ENCODE peak calls at places on chromosome 13, in seven cellular contexts. One of them, this sample, is unnamed.

GRCh38 chr13:95921485-95921884 is 131.7 kb downstream of the UGGT2 start:
- DNase-seq in fibroblast of lung: peak; percentile 50
- DNase-seq in stomach: no peak
- DNase-seq in breast epithelium: no peak
- DNase-seq in SJCRH30: no peak
- DNase-seq in A549: no peak
- DNase-seq in thoracic aorta: no peak
- DNase-seq in this sample: no peak

GRCh38 chr13:34867590-34867989 is 74.5 kb upstream of the NBEA start:
- DNase-seq in SJCRH30: peak; percentile 44
- DNase-seq in A549: peak; percentile 15
- DNase-seq in breast epithelium: no peak
- DNase-seq in thoracic aorta: no peak
- DNase-seq in fibroblast of lung: peak; percentile 81
- DNase-seq in stomach: no peak
- DNase-seq in this sample: no peak

GRCh38 chr13:111548301-111548700 is 227.9 kb downstream of the TEX29 start:
- DNase-seq in SJCRH30: no peak
- DNase-seq in stomach: no peak
- DNase-seq in A549: no peak
- DNase-seq in breast epithelium: no peak
- DNase-seq in fibroblast of lung: no peak
- DNase-seq in thoracic aorta: no peak
- DNase-seq in this sample: no peak

GRCh38 chr13:35858665-35859064 is 272.5 kb downstream of the DCLK1 start:
- DNase-seq in stomach: no peak
- DNase-seq in fibroblast of lung: no peak
- DNase-seq in thoracic aorta: no peak
- DNase-seq in A549: no peak
- DNase-seq in breast epithelium: no peak
- DNase-seq in SJCRH30: no peak
- DNase-seq in this sample: no peak

GRCh38 chr13:102598061-102598460 is 1.3 kb downstream of the TPP2 start:
- DNase-seq in stomach: no peak
- DNase-seq in SJCRH30: no peak
- DNase-seq in fibroblast of lung: no peak
- DNase-seq in A549: no peak
- DNase-seq in thoracic aorta: no peak
- DNase-seq in breast epithelium: no peak
- DNase-seq in this sample: no peak

GRCh38 chr13:41788552-41788951 is 172.4 kb downstream of the VWA8 start:
- DNase-seq in A549: no peak
- DNase-seq in thoracic aorta: no peak
- DNase-seq in fibroblast of lung: no peak
- DNase-seq in stomach: no peak
- DNase-seq in breast epithelium: no peak
- DNase-seq in SJCRH30: no peak
- DNase-seq in this sample: no peak

GRCh38 chr13:79810671-79811070 is 329.7 kb downstream of the NDFIP2 start:
- DNase-seq in breast epithelium: no peak
- DNase-seq in A549: peak; percentile 27
- DNase-seq in SJCRH30: no peak
- DNase-seq in stomach: no peak
- DNase-seq in thoracic aorta: no peak
- DNase-seq in fibroblast of lung: peak; percentile 77
- DNase-seq in this sample: no peak

GRCh38 chr13:59494560-59494970 is 669.2 kb downstream of the DIAPH3 start:
- DNase-seq in A549: no peak
- DNase-seq in stomach: no peak
- DNase-seq in breast epithelium: no peak
- DNase-seq in thoracic aorta: no peak
- DNase-seq in SJCRH30: peak; percentile 66
- DNase-seq in fibroblast of lung: peak; percentile 94
- DNase-seq in this sample: no peak

GRCh38 chr13:49240017-49240416 is 7.7 kb upstream of the CDADC1 start:
- DNase-seq in breast epithelium: no peak
- DNase-seq in fibroblast of lung: peak; percentile 35
- DNase-seq in stomach: no peak
- DNase-seq in A549: peak; percentile 24
- DNase-seq in SJCRH30: peak; percentile 32
- DNase-seq in thoracic aorta: no peak
- DNase-seq in this sample: no peak

GRCh38 chr13:29924482-29924884 is 74.1 kb upstream of the UBL3 start:
- DNase-seq in A549: peak; percentile 64
- DNase-seq in breast epithelium: no peak
- DNase-seq in thoracic aorta: no peak
- DNase-seq in SJCRH30: peak; percentile 34
- DNase-seq in stomach: no peak
- DNase-seq in fibroblast of lung: peak; percentile 89
- DNase-seq in this sample: no peak

GRCh38 chr13:75180805-75181455 is 301.0 kb downstream of the TBC1D4 start:
- DNase-seq in thoracic aorta: no peak
- DNase-seq in SJCRH30: no peak
- DNase-seq in fibroblast of lung: peak; percentile 78
- DNase-seq in A549: peak; percentile 25
- DNase-seq in breast epithelium: no peak
- DNase-seq in stomach: no peak
- DNase-seq in this sample: no peak

GRCh38 chr13:101217086-101217485 is 199.2 kb downstream of the NALCN start:
- DNase-seq in fibroblast of lung: no peak
- DNase-seq in thoracic aorta: no peak
- DNase-seq in A549: no peak
- DNase-seq in stomach: no peak
- DNase-seq in breast epithelium: no peak
- DNase-seq in SJCRH30: no peak
- DNase-seq in this sample: no peak

GRCh38 chr13:113616281-113616906 is 31.8 kb downstream of the TFDP1 start:
- DNase-seq in SJCRH30: no peak
- DNase-seq in thoracic aorta: no peak
- DNase-seq in A549: no peak
- DNase-seq in fibroblast of lung: no peak
- DNase-seq in stomach: no peak
- DNase-seq in breast epithelium: no peak
- DNase-seq in this sample: no peak

DNA sequence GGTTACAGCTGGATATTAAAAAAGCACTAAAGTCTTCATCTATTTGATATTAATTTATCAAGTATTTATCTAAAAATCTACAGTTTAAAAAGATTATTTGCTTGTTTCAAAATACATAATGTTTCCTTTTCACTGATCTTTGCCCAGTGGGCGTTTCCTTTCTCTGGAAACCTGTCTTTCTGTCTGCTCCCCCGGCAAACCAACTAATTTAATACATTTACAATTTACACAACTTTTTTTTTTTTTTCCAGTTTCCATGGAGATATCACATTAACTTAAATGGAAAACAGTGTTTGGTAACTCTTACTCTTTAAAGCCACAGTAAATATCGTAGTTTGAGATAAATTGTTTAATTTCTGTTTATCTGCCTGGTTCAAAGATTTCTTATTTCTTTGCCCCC is 5.3 kb downstream of the GPC6 start:
- DNase-seq in stomach: no peak
- DNase-seq in SJCRH30: no peak
- DNase-seq in fibroblast of lung: no peak
- DNase-seq in thoracic aorta: no peak
- DNase-seq in A549: no peak
- DNase-seq in breast epithelium: no peak
- DNase-seq in this sample: no peak
- H3K4me1 ChIP-seq in stomach: peaks cover 16% of the 10 kb centered on the region
- H3K4me1 ChIP-seq in SJCRH30: peaks cover 8% of the 10 kb centered on the region
- H3K4me1 ChIP-seq in fibroblast of lung: no peaks in the 10 kb centered on the region
- H3K4me1 ChIP-seq in thoracic aorta: peaks cover 9% of the 10 kb centered on the region
- H3K4me1 ChIP-seq in A549: peaks cover 30% of the 10 kb centered on the region
- H3K4me1 ChIP-seq in breast epithelium: no peaks in the 10 kb centered on the region
- H3K4me1 ChIP-seq in this sample: no peaks in the 10 kb centered on the region

DNA sequence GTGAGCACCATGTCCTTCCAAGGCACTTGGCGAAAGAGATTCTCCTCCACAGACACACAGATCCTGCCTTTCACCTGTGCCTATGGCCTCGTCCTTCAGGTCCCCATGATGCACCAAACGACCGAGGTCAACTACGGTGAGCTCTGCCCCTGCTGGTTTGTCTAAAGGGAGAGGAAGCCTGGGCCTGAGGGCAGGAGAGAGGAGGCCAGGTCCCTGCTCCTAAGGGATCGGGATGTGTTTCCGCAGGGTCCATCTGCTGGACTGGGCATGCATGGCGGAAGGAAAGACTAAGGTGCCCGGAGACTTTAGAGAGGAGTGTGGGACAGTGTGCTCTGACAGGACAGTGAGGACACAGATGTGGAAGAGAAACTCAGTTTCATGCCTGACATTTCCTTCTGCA is 7.6 kb downstream of the SERPINE3 start:
- DNase-seq in stomach: no peak
- DNase-seq in breast epithelium: no peak
- DNase-seq in fibroblast of lung: no peak
- DNase-seq in A549: no peak
- DNase-seq in SJCRH30: no peak
- DNase-seq in thoracic aorta: no peak
- DNase-seq in this sample: no peak
- H3K4me1 ChIP-seq in stomach: no peaks in the 10 kb centered on the region
- H3K4me1 ChIP-seq in breast epithelium: no peaks in the 10 kb centered on the region
- H3K4me1 ChIP-seq in fibroblast of lung: no peaks in the 10 kb centered on the region
- H3K4me1 ChIP-seq in A549: no peaks in the 10 kb centered on the region
- H3K4me1 ChIP-seq in SJCRH30: no peaks in the 10 kb centered on the region
- H3K4me1 ChIP-seq in thoracic aorta: no peaks in the 10 kb centered on the region
- H3K4me1 ChIP-seq in this sample: no peaks in the 10 kb centered on the region

GRCh38 chr13:77016241-77016812 is 10.6 kb downstream of the FBXL3 start:
- DNase-seq in fibroblast of lung: peak; percentile 41
- DNase-seq in SJCRH30: no peak
- DNase-seq in breast epithelium: no peak
- DNase-seq in stomach: no peak
- DNase-seq in A549: no peak
- DNase-seq in thoracic aorta: no peak
- DNase-seq in this sample: no peak

GRCh38 chr13:77013853-77014542 is 13.0 kb downstream of the FBXL3 start:
- DNase-seq in A549: no peak
- DNase-seq in SJCRH30: no peak
- DNase-seq in fibroblast of lung: no peak
- DNase-seq in stomach: no peak
- DNase-seq in thoracic aorta: no peak
- DNase-seq in breast epithelium: no peak
- DNase-seq in this sample: no peak

GRCh38 chr13:77019756-77020155 is 7.2 kb downstream of the FBXL3 start:
- DNase-seq in SJCRH30: no peak
- DNase-seq in thoracic aorta: no peak
- DNase-seq in breast epithelium: no peak
- DNase-seq in stomach: no peak
- DNase-seq in A549: no peak
- DNase-seq in fibroblast of lung: no peak
- DNase-seq in this sample: no peak

GRCh38 chr13:77014906-77015685 is 11.9 kb downstream of the FBXL3 start:
- DNase-seq in A549: no peak
- DNase-seq in stomach: no peak
- DNase-seq in fibroblast of lung: no peak
- DNase-seq in thoracic aorta: no peak
- DNase-seq in SJCRH30: no peak
- DNase-seq in breast epithelium: no peak
- DNase-seq in this sample: no peak

DNA sequence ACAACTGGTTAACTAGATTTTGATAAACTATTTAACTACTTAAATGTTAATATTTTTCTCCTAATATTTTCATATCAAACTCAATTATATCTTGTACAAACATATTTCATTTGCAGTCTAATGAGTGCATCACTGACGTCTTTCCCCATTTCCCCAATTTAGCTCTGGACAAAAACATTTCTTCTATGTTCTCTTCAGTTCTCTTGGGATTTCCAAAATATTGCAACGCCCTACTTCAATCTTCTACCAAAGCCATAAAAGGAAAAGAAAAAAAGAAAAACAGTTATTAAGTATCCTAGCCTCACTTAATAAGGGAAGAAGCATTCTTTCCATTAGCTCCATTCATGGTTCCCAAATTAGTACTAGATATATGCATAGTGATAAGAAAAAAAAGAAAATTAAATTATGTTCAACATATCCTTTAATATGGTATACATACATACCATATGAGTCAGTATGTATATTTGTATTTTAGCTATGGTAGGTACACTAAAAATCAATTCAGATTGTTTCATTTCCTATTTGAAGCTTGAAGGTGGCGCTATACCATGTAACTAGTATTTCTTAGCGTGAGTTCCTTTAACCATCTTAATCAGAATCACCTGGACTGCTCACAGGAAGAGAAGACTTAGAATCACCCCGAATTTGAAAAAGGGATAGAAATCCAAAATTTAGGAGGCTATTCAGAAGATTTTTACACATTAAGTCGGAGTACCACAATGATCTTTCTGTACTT is 9.9 kb downstream of the FBXL3 start:
- DNase-seq in thoracic aorta: no peak
- DNase-seq in breast epithelium: no peak
- DNase-seq in stomach: no peak
- DNase-seq in A549: no peak
- DNase-seq in SJCRH30: no peak
- DNase-seq in fibroblast of lung: no peak
- DNase-seq in this sample: no peak
- H3K4me1 ChIP-seq in thoracic aorta: peaks cover 75% of the 10 kb centered on the region
- H3K4me1 ChIP-seq in breast epithelium: no peaks in the 10 kb centered on the region
- H3K4me1 ChIP-seq in stomach: peaks cover 90% of the 10 kb centered on the region
- H3K4me1 ChIP-seq in A549: no peaks in the 10 kb centered on the region
- H3K4me1 ChIP-seq in SJCRH30: no peaks in the 10 kb centered on the region
- H3K4me1 ChIP-seq in fibroblast of lung: no peaks in the 10 kb centered on the region
- H3K4me1 ChIP-seq in this sample: no peaks in the 10 kb centered on the region

GRCh38 chr13:106153876-106154275 is 381.6 kb downstream of the EFNB2 start:
- DNase-seq in stomach: no peak
- DNase-seq in fibroblast of lung: no peak
- DNase-seq in breast epithelium: no peak
- DNase-seq in SJCRH30: no peak
- DNase-seq in A549: no peak
- DNase-seq in thoracic aorta: no peak
- DNase-seq in this sample: no peak

GRCh38 chr13:106155411-106155810 is 380.1 kb downstream of the EFNB2 start:
- DNase-seq in A549: peak; percentile 6
- DNase-seq in SJCRH30: no peak
- DNase-seq in stomach: no peak
- DNase-seq in breast epithelium: no peak
- DNase-seq in fibroblast of lung: peak; percentile 67
- DNase-seq in thoracic aorta: no peak
- DNase-seq in this sample: no peak

GRCh38 chr13:106153041-106153440 is 382.4 kb downstream of the EFNB2 start:
- DNase-seq in breast epithelium: no peak
- DNase-seq in thoracic aorta: no peak
- DNase-seq in fibroblast of lung: no peak
- DNase-seq in A549: no peak
- DNase-seq in stomach: no peak
- DNase-seq in SJCRH30: no peak
- DNase-seq in this sample: no peak

GRCh38 chr13:106151056-106151699 is 384.3 kb downstream of the EFNB2 start:
- DNase-seq in breast epithelium: peak; percentile 48
- DNase-seq in thoracic aorta: no peak
- DNase-seq in A549: peak; percentile 63
- DNase-seq in fibroblast of lung: peak; percentile 100
- DNase-seq in stomach: no peak
- DNase-seq in SJCRH30: peak; percentile 34
- DNase-seq in this sample: no peak

DNA sequence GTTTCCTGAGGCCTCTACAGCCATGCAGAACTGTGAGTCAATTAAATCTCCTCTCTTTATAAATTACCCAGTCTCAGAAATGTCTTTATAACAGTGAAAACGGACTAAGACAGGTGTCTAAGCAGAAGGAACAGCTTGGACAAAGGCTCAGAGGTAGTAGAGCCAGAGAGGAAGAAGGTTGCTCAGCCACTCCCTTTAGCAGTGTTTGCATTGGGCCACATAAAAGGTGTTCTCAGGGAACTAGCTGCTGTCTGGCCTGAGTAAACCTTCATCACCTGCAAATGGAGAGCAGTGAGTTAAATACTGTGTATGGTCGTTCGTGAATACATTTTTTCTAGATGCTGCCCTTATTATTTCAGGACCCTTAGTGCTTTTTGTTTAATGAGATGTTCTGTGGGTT is 383.4 kb downstream of the EFNB2 start:
- DNase-seq in fibroblast of lung: no peak
- DNase-seq in thoracic aorta: no peak
- DNase-seq in SJCRH30: no peak
- DNase-seq in A549: no peak
- DNase-seq in stomach: no peak
- DNase-seq in breast epithelium: no peak
- DNase-seq in this sample: no peak
- H3K4me1 ChIP-seq in fibroblast of lung: peaks cover 4% of the 10 kb centered on the region
- H3K4me1 ChIP-seq in thoracic aorta: no peaks in the 10 kb centered on the region
- H3K4me1 ChIP-seq in SJCRH30: peaks cover 6% of the 10 kb centered on the region
- H3K4me1 ChIP-seq in A549: peaks cover 24% of the 10 kb centered on the region
- H3K4me1 ChIP-seq in stomach: no peaks in the 10 kb centered on the region
- H3K4me1 ChIP-seq in breast epithelium: no peaks in the 10 kb centered on the region
- H3K4me1 ChIP-seq in this sample: no peaks in the 10 kb centered on the region